ENCODE peak calls at places on chromosomes 16 and 17, in five cellular contexts. One of them, this sample, is unnamed.
A peak's percentile ranks its signal among the peaks of the same experiment; 100 is the strongest.

GRCh38 chr17:81346090-81346907 is 49.0 kb upstream of the BAHCC1 start:
- DNase-seq in CD8-positive, alpha-beta T cell: peak; percentile 89
- DNase-seq in CD8-positive, alpha-beta memory T cell: peak; percentile 92
- DNase-seq in adrenal gland: peak; percentile 99
- DNase-seq in transverse colon: peak; percentile 99
- DNase-seq in this sample: peak; percentile 99

GRCh38 chr17:8946476-8946875 is 19.0 kb downstream of the PIK3R5 start:
- DNase-seq in CD8-positive, alpha-beta T cell: no peak
- DNase-seq in CD8-positive, alpha-beta memory T cell: no peak
- DNase-seq in adrenal gland: no peak
- DNase-seq in transverse colon: no peak
- DNase-seq in this sample: no peak

GRCh38 chr17:17186051-17186450 is 20.1 kb downstream of the PLD6 start:
- DNase-seq in CD8-positive, alpha-beta T cell: no peak
- DNase-seq in CD8-positive, alpha-beta memory T cell: no peak
- DNase-seq in adrenal gland: no peak
- DNase-seq in transverse colon: no peak
- DNase-seq in this sample: no peak

GRCh38 chr16:30065943-30066881 is 652 bp downstream of the ALDOA start:
- DNase-seq in CD8-positive, alpha-beta T cell: peak; percentile 19
- DNase-seq in CD8-positive, alpha-beta memory T cell: no peak
- DNase-seq in adrenal gland: peak; percentile 45
- DNase-seq in transverse colon: peak; percentile 21
- DNase-seq in this sample: no peak

GRCh38 chr17:45307290-45308015 is 9.4 kb downstream of the MAP3K14 start:
- DNase-seq in CD8-positive, alpha-beta T cell: no peak
- DNase-seq in CD8-positive, alpha-beta memory T cell: no peak
- DNase-seq in adrenal gland: peak; percentile 58
- DNase-seq in transverse colon: no peak
- DNase-seq in this sample: no peak

GRCh38 chr17:850828-851759 is 68.9 kb downstream of the MRM3 start:
- DNase-seq in CD8-positive, alpha-beta T cell: no peak
- DNase-seq in CD8-positive, alpha-beta memory T cell: no peak
- DNase-seq in adrenal gland: no peak
- DNase-seq in transverse colon: no peak
- DNase-seq in this sample: no peak

GRCh38 chr17:12545877-12546513 is 119.7 kb upstream of the MYOCD start:
- DNase-seq in CD8-positive, alpha-beta T cell: no peak
- DNase-seq in CD8-positive, alpha-beta memory T cell: no peak
- DNase-seq in adrenal gland: peak; percentile 15
- DNase-seq in transverse colon: peak; percentile 19
- DNase-seq in this sample: no peak

GRCh38 chr17:55336426-55336825 is 71.7 kb downstream of the HLF start:
- DNase-seq in CD8-positive, alpha-beta T cell: no peak
- DNase-seq in CD8-positive, alpha-beta memory T cell: no peak
- DNase-seq in adrenal gland: no peak
- DNase-seq in transverse colon: no peak
- DNase-seq in this sample: no peak

GRCh38 chr16:49483651-49484451 is 110.2 kb downstream of the C16orf78 start:
- DNase-seq in CD8-positive, alpha-beta T cell: no peak
- DNase-seq in CD8-positive, alpha-beta memory T cell: no peak
- DNase-seq in adrenal gland: no peak
- DNase-seq in transverse colon: no peak
- DNase-seq in this sample: no peak

GRCh38 chr16:90047714-90048346 is 28.6 kb upstream of the DBNDD1 start:
- DNase-seq in CD8-positive, alpha-beta T cell: no peak
- DNase-seq in CD8-positive, alpha-beta memory T cell: no peak
- DNase-seq in adrenal gland: no peak
- DNase-seq in transverse colon: no peak
- DNase-seq in this sample: no peak

GRCh38 chr17:4833178-4833940 is at the start of gene MINK1:
- DNase-seq in CD8-positive, alpha-beta T cell: peak; percentile 88
- DNase-seq in CD8-positive, alpha-beta memory T cell: peak; percentile 95
- DNase-seq in adrenal gland: peak; percentile 89
- DNase-seq in transverse colon: peak; percentile 93
- DNase-seq in this sample: peak; percentile 97

GRCh38 chr17:4836221-4836620 is 3.1 kb downstream of the MINK1 start:
- DNase-seq in CD8-positive, alpha-beta T cell: no peak
- DNase-seq in CD8-positive, alpha-beta memory T cell: no peak
- DNase-seq in adrenal gland: no peak
- DNase-seq in transverse colon: no peak
- DNase-seq in this sample: no peak

GRCh38 chr17:4837471-4838305 is 4.5 kb downstream of the MINK1 start:
- DNase-seq in CD8-positive, alpha-beta T cell: no peak
- DNase-seq in CD8-positive, alpha-beta memory T cell: no peak
- DNase-seq in adrenal gland: peak; percentile 23
- DNase-seq in transverse colon: no peak
- DNase-seq in this sample: peak; percentile 63

GRCh38 chr17:4833941-4834501 is 881 bp downstream of the MINK1 start:
- DNase-seq in CD8-positive, alpha-beta T cell: no peak
- DNase-seq in CD8-positive, alpha-beta memory T cell: no peak
- DNase-seq in adrenal gland: peak; percentile 38
- DNase-seq in transverse colon: peak; percentile 47
- DNase-seq in this sample: no peak

GRCh38 chr17:4834621-4835020 is 1.5 kb downstream of the MINK1 start:
- DNase-seq in CD8-positive, alpha-beta T cell: no peak
- DNase-seq in CD8-positive, alpha-beta memory T cell: no peak
- DNase-seq in adrenal gland: no peak
- DNase-seq in transverse colon: peak; percentile 28
- DNase-seq in this sample: no peak
- H3K27ac ChIP-seq in CD8-positive, alpha-beta T cell: no peak overlapping the region
- H3K27ac ChIP-seq in CD8-positive, alpha-beta memory T cell: peak overlapping the region; percentile 65
- H3K27ac ChIP-seq in adrenal gland: peak overlapping the region; percentile 89
- H3K27ac ChIP-seq in transverse colon: peak overlapping the region; percentile 95
- H3K27ac ChIP-seq in this sample: no peak overlapping the region

GRCh38 chr17:64354396-64354795 is 36.3 kb downstream of the PECAM1 start:
- DNase-seq in CD8-positive, alpha-beta T cell: no peak
- DNase-seq in CD8-positive, alpha-beta memory T cell: no peak
- DNase-seq in adrenal gland: no peak
- DNase-seq in transverse colon: no peak
- DNase-seq in this sample: no peak

GRCh38 chr17:64356304-64356686 is 34.4 kb downstream of the PECAM1 start:
- DNase-seq in CD8-positive, alpha-beta T cell: no peak
- DNase-seq in CD8-positive, alpha-beta memory T cell: no peak
- DNase-seq in adrenal gland: no peak
- DNase-seq in transverse colon: no peak
- DNase-seq in this sample: no peak

GRCh38 chr17:64357191-64357981 is 33.3 kb downstream of the PECAM1 start:
- DNase-seq in CD8-positive, alpha-beta T cell: no peak
- DNase-seq in CD8-positive, alpha-beta memory T cell: no peak
- DNase-seq in adrenal gland: no peak
- DNase-seq in transverse colon: peak; percentile 41
- DNase-seq in this sample: peak; percentile 76

GRCh38 chr17:64354824-64355535 is 35.7 kb downstream of the PECAM1 start:
- DNase-seq in CD8-positive, alpha-beta T cell: no peak
- DNase-seq in CD8-positive, alpha-beta memory T cell: no peak
- DNase-seq in adrenal gland: no peak
- DNase-seq in transverse colon: no peak
- DNase-seq in this sample: no peak

GRCh38 chr17:64355536-64356303 is 34.9 kb downstream of the PECAM1 start:
- DNase-seq in CD8-positive, alpha-beta T cell: no peak
- DNase-seq in CD8-positive, alpha-beta memory T cell: no peak
- DNase-seq in adrenal gland: no peak
- DNase-seq in transverse colon: no peak
- DNase-seq in this sample: no peak
- H3K27ac ChIP-seq in CD8-positive, alpha-beta T cell: no peak overlapping the region
- H3K27ac ChIP-seq in CD8-positive, alpha-beta memory T cell: no peak overlapping the region
- H3K27ac ChIP-seq in adrenal gland: no peak overlapping the region
- H3K27ac ChIP-seq in transverse colon: peak overlapping the region; percentile 30
- H3K27ac ChIP-seq in this sample: no peak overlapping the region

GRCh38 chr16:88701541-88702363 is 4.5 kb downstream of the RNF166 start:
- DNase-seq in CD8-positive, alpha-beta T cell: no peak
- DNase-seq in CD8-positive, alpha-beta memory T cell: no peak
- DNase-seq in adrenal gland: no peak
- DNase-seq in transverse colon: no peak
- DNase-seq in this sample: no peak

GRCh38 chr16:88700322-88700635 is 5.9 kb downstream of the RNF166 start:
- DNase-seq in CD8-positive, alpha-beta T cell: no peak
- DNase-seq in CD8-positive, alpha-beta memory T cell: no peak
- DNase-seq in adrenal gland: no peak
- DNase-seq in transverse colon: no peak
- DNase-seq in this sample: no peak

GRCh38 chr16:88702364-88703210 is 3.6 kb downstream of the RNF166 start:
- DNase-seq in CD8-positive, alpha-beta T cell: no peak
- DNase-seq in CD8-positive, alpha-beta memory T cell: no peak
- DNase-seq in adrenal gland: no peak
- DNase-seq in transverse colon: no peak
- DNase-seq in this sample: no peak

GRCh38 chr16:88699180-88699579 is 7.0 kb downstream of the RNF166 start:
- DNase-seq in CD8-positive, alpha-beta T cell: no peak
- DNase-seq in CD8-positive, alpha-beta memory T cell: no peak
- DNase-seq in adrenal gland: no peak
- DNase-seq in transverse colon: no peak
- DNase-seq in this sample: no peak

GRCh38 chr16:88700636-88701482 is 5.3 kb downstream of the RNF166 start:
- DNase-seq in CD8-positive, alpha-beta T cell: peak; percentile 93
- DNase-seq in CD8-positive, alpha-beta memory T cell: peak; percentile 98
- DNase-seq in adrenal gland: peak; percentile 95
- DNase-seq in transverse colon: peak; percentile 93
- DNase-seq in this sample: peak; percentile 90
- H3K27ac ChIP-seq in CD8-positive, alpha-beta T cell: peak overlapping the region; percentile 91
- H3K27ac ChIP-seq in CD8-positive, alpha-beta memory T cell: peak overlapping the region; percentile 93
- H3K27ac ChIP-seq in adrenal gland: peak overlapping the region; percentile 72
- H3K27ac ChIP-seq in transverse colon: peak overlapping the region; percentile 85
- H3K27ac ChIP-seq in this sample: peak overlapping the region; percentile 19

GRCh38 chr16:10121496-10121895 is 60.7 kb downstream of the GRIN2A start:
- DNase-seq in CD8-positive, alpha-beta T cell: no peak
- DNase-seq in CD8-positive, alpha-beta memory T cell: no peak
- DNase-seq in adrenal gland: no peak
- DNase-seq in transverse colon: no peak
- DNase-seq in this sample: no peak
- H3K27ac ChIP-seq in CD8-positive, alpha-beta T cell: no peak overlapping the region
- H3K27ac ChIP-seq in CD8-positive, alpha-beta memory T cell: no peak overlapping the region
- H3K27ac ChIP-seq in adrenal gland: no peak overlapping the region
- H3K27ac ChIP-seq in transverse colon: no peak overlapping the region
- H3K27ac ChIP-seq in this sample: no peak overlapping the region

DNA sequence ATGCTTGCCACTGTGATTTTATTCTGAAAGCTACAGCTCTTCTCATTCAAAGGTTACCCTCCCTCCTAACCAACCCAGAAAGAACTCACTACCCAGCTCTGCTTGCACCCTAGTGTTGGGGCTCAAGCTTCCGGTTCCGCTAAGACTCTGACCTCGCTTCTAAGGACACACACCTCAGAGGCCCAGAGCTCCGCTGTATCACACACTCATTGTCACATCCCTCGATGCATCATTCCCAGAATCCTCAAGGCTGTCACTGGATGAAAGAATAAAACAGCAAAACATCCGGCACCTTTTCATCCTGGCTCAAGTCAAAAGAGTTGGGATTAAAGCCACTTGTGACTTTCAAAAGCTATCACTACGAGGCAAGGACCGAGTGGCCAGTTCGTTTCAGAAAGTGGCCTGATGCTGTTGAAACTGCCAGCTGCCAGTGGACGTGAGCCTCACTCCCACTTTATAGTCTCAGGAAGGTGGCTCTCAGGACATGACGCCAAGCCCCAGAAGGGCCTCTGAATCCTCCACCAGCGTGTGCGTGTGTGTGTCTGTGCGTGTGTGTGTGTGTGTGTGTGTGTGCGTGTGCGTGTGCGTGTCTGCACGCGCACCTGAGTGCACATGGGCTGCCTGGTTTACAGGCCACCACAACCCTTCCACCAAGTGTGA is 29.0 kb downstream of the ZFHX3 start:
- DNase-seq in CD8-positive, alpha-beta T cell: no peak
- DNase-seq in CD8-positive, alpha-beta memory T cell: no peak
- DNase-seq in adrenal gland: peak; percentile 54
- DNase-seq in transverse colon: no peak
- DNase-seq in this sample: no peak
- H3K27ac ChIP-seq in CD8-positive, alpha-beta T cell: no peak overlapping the region
- H3K27ac ChIP-seq in CD8-positive, alpha-beta memory T cell: no peak overlapping the region
- H3K27ac ChIP-seq in adrenal gland: peak overlapping the region; percentile 80
- H3K27ac ChIP-seq in transverse colon: no peak overlapping the region
- H3K27ac ChIP-seq in this sample: no peak overlapping the region